ENCODE peak calls at places on chromosomes 7 and 10, in four cellular contexts. U, T, Z and V are unnamed samples.

GRCh38 chr7:21468969-21469368 is 41.1 kb downstream of the SP4 start:
- DNase-seq in U (no peak), T (no peak), Z (no peak), V (no peak)

GRCh38 chr7:137847418-137848050 is 760 bp upstream of the DGKI start:
- DNase-seq in Z (no peak), T (no peak), U (no peak), V (no peak)

GRCh38 chr7:96076350-96076707 is 245.6 kb downstream of the SLC25A13 start:
- DNase-seq in Z (no peak), T (no peak), U (no peak), V (no peak)

GRCh38 chr10:5293691-5294550 is 70.8 kb upstream of the UCN3 start:
- DNase-seq in Z (peak), T (peak), U (peak), V (peak)

GRCh38 chr7:27423290-27423689 is 180.7 kb downstream of the EVX1 start:
- DNase-seq in T (no peak), U (no peak), Z (no peak), V (no peak)

GRCh38 chr7:151017370-151017952 is 6.8 kb downstream of the ATG9B start:
- DNase-seq in T (no peak), U (no peak), Z (no peak), V (no peak)

GRCh38 chr7:44646176-44646920 is 39.9 kb downstream of the OGDH start:
- DNase-seq in T (no peak), Z (no peak), U (no peak), V (no peak)

GRCh38 chr10:14329609-14330246 is 996 bp downstream of the FRMD4A start:
- DNase-seq in T (no peak), Z (no peak), U (no peak), V (no peak)

GRCh38 chr10:28845009-28845682 is 167.8 kb downstream of the BAMBI start:
- DNase-seq in U (no peak), Z (no peak), T (no peak), V (no peak)

GRCh38 chr7:111587126-111587525 is 24.8 kb upstream of the IMMP2L start:
- DNase-seq in T (no peak), U (no peak), Z (no peak), V (no peak)

GRCh38 chr10:89159761-89160160 is 47.4 kb downstream of the CH25H start:
- DNase-seq in T (no peak), Z (no peak), U (no peak), V (no peak)

GRCh38 chr10:79155301-79156081 is 86.7 kb downstream of the ZMIZ1 start:
- DNase-seq in T (no peak), U (no peak), Z (no peak), V (no peak)

GRCh38 chr10:28505359-28505959 is 27.5 kb upstream of the WAC start:
- DNase-seq in U (no peak), T (no peak), Z (no peak), V (no peak)

GRCh38 chr7:4792537-4793126 is 17.2 kb downstream of the AP5Z1 start:
- DNase-seq in T (no peak), Z (no peak), U (no peak), V (no peak)

GRCh38 chr10:91210435-91210834 is 10.0 kb upstream of the PCGF5 start:
- DNase-seq in T (no peak), Z (no peak), U (peak), V (no peak)

GRCh38 chr10:52740913-52741675 is 31.5 kb downstream of the MBL2 start:
- DNase-seq in U (peak), Z (peak), T (peak), V (peak)

GRCh38 chr10:46305430-46305808 is 18.6 kb downstream of the ANTXRL start:
- DNase-seq in U (no peak), T (no peak), Z (no peak), V (no peak)

GRCh38 chr7:75688200-75689136 is 50.3 kb downstream of the HIP1 start:
- DNase-seq in U (peak), T (no peak), Z (no peak), V (no peak)

GRCh38 chr10:109103278-109103677 is 820.0 kb downstream of the XPNPEP1 start:
- DNase-seq in Z (no peak), T (no peak), U (no peak), V (no peak)

GRCh38 chr7:6384327-6384726 is 63.4 kb downstream of the DAGLB start:
- DNase-seq in T (no peak), U (no peak), Z (no peak), V (no peak)

GRCh38 chr10:59077855-59078254 is 98.6 kb upstream of the PHYHIPL start:
- DNase-seq in T (no peak), Z (no peak), U (no peak), V (no peak)

GRCh38 chr7:131501422-131501821 is 55.0 kb downstream of the PODXL start:
- DNase-seq in U (no peak), Z (no peak), T (no peak), V (no peak)

GRCh38 chr7:134699021-134699818 is 52.6 kb downstream of the BPGM start:
- DNase-seq in T (no peak), U (no peak), Z (no peak), V (no peak)

GRCh38 chr10:72337039-72337629 is 17.6 kb downstream of the DNAJB12 start:
- DNase-seq in U (peak), Z (peak), T (no peak), V (no peak)

GRCh38 chr10:55740110-55740509 is 620.9 kb downstream of the ZWINT start:
- DNase-seq in Z (no peak), T (no peak), U (no peak), V (no peak)

GRCh38 chr10:70880077-70880534 is 8.3 kb downstream of the PCBD1 start:
- DNase-seq in T (no peak), U (peak), Z (peak), V (peak)

GRCh38 chr7:4842302-4843064 is 19.3 kb downstream of the PAPOLB start:
- DNase-seq in T (no peak), Z (no peak), U (peak), V (no peak)

GRCh38 chr10:28396317-28396716 is 93.5 kb upstream of the MPP7 start:
- DNase-seq in U (no peak), Z (no peak), T (no peak), V (no peak)

DNA sequence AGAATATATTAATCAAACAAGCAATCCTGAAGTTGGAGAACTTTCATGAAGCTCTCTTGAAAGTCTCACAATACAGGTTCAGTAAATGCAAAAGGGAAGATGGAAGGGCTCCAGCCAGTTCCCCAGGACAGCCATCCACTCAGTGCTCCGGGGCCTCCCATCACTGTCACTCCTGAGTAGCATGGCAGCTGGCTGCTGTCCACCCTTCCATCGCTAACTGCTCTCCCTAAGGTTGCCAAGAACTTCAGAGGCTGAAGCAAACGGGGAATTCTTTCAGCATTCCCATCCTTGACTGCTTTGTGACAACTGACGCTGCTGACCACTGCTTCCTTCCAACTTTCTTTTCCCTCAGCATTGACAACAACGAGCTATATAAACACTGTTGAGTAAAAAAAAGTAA is 69.1 kb downstream of the VPS41 start:
- DNase-seq in T (no peak), Z (no peak), U (no peak), V (no peak)
- TF ChIP-seq FOSL1 in T (no peak), Z (no peak), U (no peak), V (no peak)

DNA sequence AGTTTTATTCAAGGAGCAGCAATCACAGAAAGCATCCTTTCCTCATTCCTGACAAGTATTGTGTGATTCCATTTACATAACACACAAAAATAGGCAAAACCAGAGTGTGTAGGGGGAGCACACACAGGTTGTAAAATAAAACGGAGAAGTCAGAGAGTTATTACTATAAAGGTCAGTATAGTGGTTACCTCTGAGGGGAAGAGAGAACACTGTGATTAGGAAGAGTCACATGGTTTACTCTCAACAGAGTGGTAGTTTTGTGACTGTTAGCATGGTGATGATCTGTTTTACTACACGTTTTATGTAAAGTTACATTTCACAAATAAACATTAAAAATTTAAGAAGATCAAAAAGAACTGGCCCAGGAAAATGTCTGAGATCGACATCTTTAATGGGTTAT is 74.6 kb downstream of the VPS41 start:
- DNase-seq in U (no peak), T (no peak), Z (no peak), V (no peak)
- TF ChIP-seq FOSL1 in U (no peak), T (no peak), Z (no peak), V (no peak)

GRCh38 chr7:140722254-140722653 is 25.7 kb downstream of the NDUFB2 start:
- DNase-seq in T (no peak), U (no peak), Z (no peak), V (no peak)
- TF ChIP-seq FOSL1 in T (no peak), U (no peak), Z (no peak), V (no peak)

DNA sequence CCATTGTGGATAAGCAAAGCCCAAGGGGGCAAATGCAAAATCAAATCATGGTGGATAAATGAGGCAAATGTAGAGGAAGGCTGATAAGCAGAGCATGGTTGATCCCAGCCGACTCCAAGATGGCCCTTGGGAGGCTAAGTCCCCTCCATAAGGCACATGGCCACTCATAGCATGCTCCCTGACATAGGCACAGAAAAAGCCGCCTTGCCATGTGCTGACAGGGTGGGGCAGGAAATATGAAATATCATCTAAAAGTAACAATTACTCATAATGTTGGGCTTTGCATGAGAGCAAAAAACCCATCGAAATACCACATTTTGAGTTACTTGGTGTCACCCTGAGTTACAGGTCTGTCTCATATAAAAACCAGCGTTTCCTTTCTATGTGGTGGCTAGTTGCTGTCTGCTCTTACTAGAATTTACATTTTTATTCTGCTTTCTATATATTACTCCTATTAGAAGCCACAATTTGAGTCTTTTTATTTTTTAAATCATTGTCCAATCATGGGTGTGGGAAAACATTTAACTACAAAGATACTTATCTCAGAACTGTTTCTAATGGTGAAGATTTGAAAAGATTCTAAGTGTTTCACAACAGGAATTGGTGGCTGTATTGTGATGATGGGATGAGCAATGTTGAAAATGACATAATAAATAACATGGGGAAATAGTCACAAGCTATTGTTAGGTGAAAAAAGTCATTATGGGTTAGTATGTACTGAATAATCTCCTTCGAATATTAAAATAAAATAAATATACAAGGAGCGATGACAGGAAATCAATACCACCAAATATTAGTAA is 102.7 kb downstream of the CUBN start:
- DNase-seq in U (no peak), T (no peak), Z (no peak), V (no peak)
- TF ChIP-seq FOSL1 in U (no peak), T (no peak), Z (no peak), V (no peak)

GRCh38 chr7:149806726-149807125 is 31.4 kb upstream of the ZNF862 start:
- DNase-seq in T (no peak), Z (no peak), U (no peak), V (no peak)

GRCh38 chr7:149801816-149802215 is 28.4 kb upstream of the ZNF467 start:
- DNase-seq in Z (no peak), T (no peak), U (no peak), V (no peak)

GRCh38 chr7:149803551-149804074 is 30.2 kb upstream of the ZNF467 start:
- DNase-seq in Z (no peak), U (no peak), T (no peak), V (no peak)

GRCh38 chr7:149802966-149803365 is 29.6 kb upstream of the ZNF467 start:
- DNase-seq in T (no peak), Z (no peak), U (no peak), V (no peak)

GRCh38 chr7:149804106-149804505 is 30.7 kb upstream of the ZNF467 start:
- DNase-seq in Z (no peak), U (no peak), T (no peak), V (no peak)
- TF ChIP-seq FOSL1 in Z (no peak), U (no peak), T (no peak), V (no peak)

DNA sequence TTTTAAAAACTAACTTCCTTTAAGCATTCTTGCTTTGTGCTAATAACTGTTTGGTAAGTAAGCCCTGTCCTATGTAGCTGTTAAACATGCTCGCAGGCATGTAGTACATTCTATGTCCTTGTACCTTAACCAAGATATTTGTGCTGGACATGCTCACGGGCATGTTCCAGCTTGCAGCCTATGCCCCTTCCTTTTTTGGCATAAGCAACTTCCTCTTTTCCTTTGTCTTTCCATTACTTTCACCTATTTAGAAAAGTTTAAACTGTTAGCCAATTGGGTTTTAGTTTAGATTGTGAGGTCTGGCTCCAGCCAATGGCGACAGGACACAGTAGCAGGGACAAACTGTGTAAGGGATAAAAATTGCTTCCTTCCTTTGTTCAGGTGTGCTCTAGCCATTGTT is 14.4 kb upstream of the APBB1IP start:
- DNase-seq in T (no peak), Z (no peak), U (no peak), V (no peak)
- TF ChIP-seq FOSL1 in T (no peak), Z (no peak), U (no peak), V (no peak)